ENCODE peak calls at places on chromosome 9, in five cellular contexts. Z, X, A, L and R are unnamed samples.

GRCh38 chr9:124029617-124030016 is 18.0 kb downstream of the LHX2 start:
- DNase-seq in Z (no peak), X (no peak), A (no peak), L (no peak), R (no peak)

GRCh38 chr9:37446401-37446800 is 18.8 kb downstream of the ZBTB5 start:
- DNase-seq in Z (no peak), X (no peak), A (no peak), L (no peak), R (no peak)

GRCh38 chr9:77977210-77977611 is 54.4 kb downstream of the GNAQ start:
- DNase-seq in Z (peak), X (peak), A (peak), L (peak), R (peak)

GRCh38 chr9:81804306-81804705 is 115.0 kb upstream of the TLE1 start:
- DNase-seq in Z (no peak), X (no peak), A (no peak), L (no peak), R (no peak)

GRCh38 chr9:132823370-132824144 is 54.5 kb downstream of the AK8 start:
- DNase-seq in Z (no peak), X (no peak), A (no peak), L (no peak), R (no peak)

GRCh38 chr9:19788152-19788551 is 685 bp downstream of the SLC24A2 start:
- DNase-seq in Z (no peak), X (no peak), A (no peak), L (no peak), R (no peak)

GRCh38 chr9:95425910-95426551 is 90.7 kb downstream of the PTCH1 start:
- DNase-seq in Z (peak), X (no peak), A (no peak), L (peak), R (peak)

GRCh38 chr9:78319197-78320029 is 22.5 kb downstream of the PSAT1 start:
- DNase-seq in Z (no peak), X (no peak), A (no peak), L (no peak), R (no peak)